ENCODE peak calls at places on chromosomes 5 and 9, in seven cellular contexts. One of them, this sample, is unnamed.

GRCh38 chr5:154421868-154422267 is 23.9 kb upstream of the SAP30L start:
- DNase-seq in GM12878: no peak
- DNase-seq in H1: no peak
- DNase-seq in K562: peak
- DNase-seq in SK-N-SH: peak
- DNase-seq in HepG2: peak
- DNase-seq in GM12891: no peak
- DNase-seq in this sample: no peak

GRCh38 chr5:113678924-113679575 is 165.6 kb downstream of the YTHDC2 start:
- DNase-seq in GM12878: peak
- DNase-seq in H1: peak
- DNase-seq in K562: peak
- DNase-seq in SK-N-SH: peak
- DNase-seq in HepG2: peak
- DNase-seq in GM12891: peak
- DNase-seq in this sample: no peak

GRCh38 chr5:98031926-98032325 is 741.5 kb upstream of the RGMB start:
- DNase-seq in GM12878: no peak
- DNase-seq in H1: no peak
- DNase-seq in K562: no peak
- DNase-seq in SK-N-SH: no peak
- DNase-seq in HepG2: no peak
- DNase-seq in GM12891: no peak
- DNase-seq in this sample: no peak

GRCh38 chr5:159971038-159971437 is 37.9 kb upstream of the TTC1 start:
- DNase-seq in GM12878: no peak
- DNase-seq in H1: no peak
- DNase-seq in K562: no peak
- DNase-seq in SK-N-SH: no peak
- DNase-seq in HepG2: no peak
- DNase-seq in GM12891: no peak
- DNase-seq in this sample: no peak

GRCh38 chr5:127399068-127399467 is 108.5 kb downstream of the MEGF10 start:
- DNase-seq in GM12878: no peak
- DNase-seq in H1: no peak
- DNase-seq in K562: no peak
- DNase-seq in SK-N-SH: no peak
- DNase-seq in HepG2: no peak
- DNase-seq in GM12891: no peak
- DNase-seq in this sample: no peak

GRCh38 chr5:170192829-170193228 is 40.0 kb upstream of the C5orf58 start:
- DNase-seq in GM12878: no peak
- DNase-seq in H1: no peak
- DNase-seq in K562: no peak
- DNase-seq in SK-N-SH: no peak
- DNase-seq in HepG2: no peak
- DNase-seq in GM12891: no peak
- DNase-seq in this sample: no peak

GRCh38 chr5:10801931-10802674 is 41.1 kb upstream of the DAP start:
- DNase-seq in GM12878: no peak
- DNase-seq in H1: no peak
- DNase-seq in K562: no peak
- DNase-seq in SK-N-SH: no peak
- DNase-seq in HepG2: no peak
- DNase-seq in GM12891: no peak
- DNase-seq in this sample: no peak

GRCh38 chr5:147628054-147628895 is 118.4 kb upstream of the DPYSL3 start:
- DNase-seq in GM12878: peak
- DNase-seq in H1: peak
- DNase-seq in K562: peak
- DNase-seq in SK-N-SH: peak
- DNase-seq in HepG2: peak
- DNase-seq in GM12891: peak
- DNase-seq in this sample: peak

GRCh38 chr5:171484460-171484899 is 65.0 kb downstream of the FGF18 start:
- DNase-seq in GM12878: no peak
- DNase-seq in H1: peak
- DNase-seq in K562: peak
- DNase-seq in SK-N-SH: peak
- DNase-seq in HepG2: no peak
- DNase-seq in GM12891: peak
- DNase-seq in this sample: peak

GRCh38 chr5:8633706-8634105 is 764.8 kb downstream of the MTRR start:
- DNase-seq in GM12878: no peak
- DNase-seq in H1: no peak
- DNase-seq in K562: no peak
- DNase-seq in SK-N-SH: no peak
- DNase-seq in HepG2: no peak
- DNase-seq in GM12891: no peak
- DNase-seq in this sample: no peak

GRCh38 chr5:999724-1000123 is 8.9 kb upstream of the NKD2 start:
- DNase-seq in GM12878: no peak
- DNase-seq in H1: no peak
- DNase-seq in K562: no peak
- DNase-seq in SK-N-SH: no peak
- DNase-seq in HepG2: no peak
- DNase-seq in GM12891: no peak
- DNase-seq in this sample: no peak

GRCh38 chr9:102461441-102461840 is 533.7 kb upstream of the CYLC2 start:
- DNase-seq in GM12878: no peak
- DNase-seq in H1: no peak
- DNase-seq in K562: no peak
- DNase-seq in SK-N-SH: no peak
- DNase-seq in HepG2: no peak
- DNase-seq in GM12891: no peak
- DNase-seq in this sample: no peak

GRCh38 chr9:27564685-27565084 is 8.6 kb downstream of the C9orf72 start:
- DNase-seq in GM12878: no peak
- DNase-seq in H1: no peak
- DNase-seq in K562: no peak
- DNase-seq in SK-N-SH: no peak
- DNase-seq in HepG2: no peak
- DNase-seq in GM12891: no peak
- DNase-seq in this sample: no peak

GRCh38 chr5:171357843-171358242 is 29.8 kb upstream of the NPM1 start:
- DNase-seq in GM12878: no peak
- DNase-seq in H1: no peak
- DNase-seq in K562: no peak
- DNase-seq in SK-N-SH: peak
- DNase-seq in HepG2: no peak
- DNase-seq in GM12891: no peak
- DNase-seq in this sample: no peak

GRCh38 chr9:138083873-138084272 is 206.3 kb downstream of the CACNA1B start:
- DNase-seq in GM12878: no peak
- DNase-seq in H1: no peak
- DNase-seq in K562: no peak
- DNase-seq in SK-N-SH: peak
- DNase-seq in HepG2: no peak
- DNase-seq in GM12891: no peak
- DNase-seq in this sample: no peak

GRCh38 chr9:126965541-126966428 is 51.2 kb downstream of the RALGPS1 start:
- DNase-seq in GM12878: no peak
- DNase-seq in H1: peak
- DNase-seq in K562: peak
- DNase-seq in SK-N-SH: peak
- DNase-seq in HepG2: peak
- DNase-seq in GM12891: peak
- DNase-seq in this sample: peak

GRCh38 chr5:159262859-159263568 is at the start of gene UBLCP1:
- DNase-seq in GM12878: peak
- DNase-seq in H1: peak
- DNase-seq in K562: peak
- DNase-seq in SK-N-SH: peak
- DNase-seq in HepG2: peak
- DNase-seq in GM12891: peak
- DNase-seq in this sample: peak

GRCh38 chr5:140631063-140631462 is 1.9 kb downstream of the CD14 start:
- DNase-seq in GM12878: no peak
- DNase-seq in H1: no peak
- DNase-seq in K562: no peak
- DNase-seq in SK-N-SH: no peak
- DNase-seq in HepG2: no peak
- DNase-seq in GM12891: no peak
- DNase-seq in this sample: no peak

DNA sequence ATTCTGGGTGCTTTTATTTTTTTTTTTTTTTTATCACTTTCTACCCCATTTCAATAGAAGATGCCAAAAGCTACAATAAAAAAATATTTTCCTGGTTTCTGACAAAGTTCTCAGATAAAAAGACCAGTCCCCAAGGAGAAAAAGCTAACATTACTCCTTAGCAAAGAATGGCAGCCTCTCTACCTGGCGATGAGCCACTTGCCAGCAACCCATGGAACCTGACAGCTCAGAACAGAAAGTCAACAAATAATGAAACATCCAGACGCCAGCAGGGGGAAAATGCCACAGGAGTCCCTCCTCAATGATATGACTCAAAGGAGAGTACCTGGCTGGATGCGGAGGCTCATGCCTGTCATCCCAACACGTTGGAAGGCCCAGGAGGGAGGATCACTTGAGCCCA is 123.2 kb downstream of the MYO10 start:
- DNase-seq in GM12878: no peak
- DNase-seq in H1: no peak
- DNase-seq in K562: no peak
- DNase-seq in SK-N-SH: no peak
- DNase-seq in HepG2: peak
- DNase-seq in GM12891: no peak
- DNase-seq in this sample: no peak
- TF ChIP-seq TAF1 in GM12878: no peak
- TF ChIP-seq TAF1 in H1: no peak
- TF ChIP-seq TAF1 in K562: no peak
- TF ChIP-seq TAF1 in SK-N-SH: no peak
- TF ChIP-seq TAF1 in HepG2: no peak
- TF ChIP-seq TAF1 in GM12891: no peak
- TF ChIP-seq TAF1 in this sample: no peak

DNA sequence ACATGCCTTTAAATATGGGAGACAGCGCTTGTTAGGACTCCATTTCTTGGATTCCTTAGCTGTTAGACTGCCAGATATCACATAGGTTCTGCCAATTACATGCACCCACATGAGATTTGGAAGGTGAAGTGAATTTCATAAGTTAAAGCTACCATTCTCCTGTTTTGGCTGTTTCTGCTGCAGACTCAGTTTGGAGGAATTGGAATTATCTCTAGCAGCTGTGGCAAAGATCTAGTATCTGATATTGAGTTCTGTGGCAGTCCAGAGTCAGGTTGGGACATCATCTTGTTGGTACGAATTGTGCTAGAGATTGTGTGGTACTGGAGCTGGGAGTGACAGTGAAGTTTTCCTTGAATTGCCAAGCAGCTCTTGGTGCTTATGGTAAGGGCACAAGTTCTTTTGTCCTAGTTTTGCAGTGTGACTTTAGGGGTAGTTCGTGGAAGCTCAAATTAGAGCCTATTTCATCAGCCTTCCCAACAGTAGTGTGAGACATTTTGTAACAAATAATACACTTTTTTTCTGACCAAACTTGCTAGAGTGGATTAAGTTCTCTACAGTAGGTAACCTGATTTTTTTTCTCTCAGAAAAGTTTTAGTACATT is 9.1 kb upstream of the PJA2 start:
- DNase-seq in GM12878: no peak
- DNase-seq in H1: no peak
- DNase-seq in K562: no peak
- DNase-seq in SK-N-SH: no peak
- DNase-seq in HepG2: no peak
- DNase-seq in GM12891: no peak
- DNase-seq in this sample: no peak
- TF ChIP-seq POLR2AphosphoS5 in GM12878: no peak
- TF ChIP-seq POLR2AphosphoS5 in H1: no peak
- TF ChIP-seq POLR2AphosphoS5 in K562: no peak
- TF ChIP-seq POLR2AphosphoS5 in SK-N-SH: no peak
- TF ChIP-seq POLR2AphosphoS5 in HepG2: no peak
- TF ChIP-seq POLR2AphosphoS5 in GM12891: no peak
- TF ChIP-seq POLR2AphosphoS5 in this sample: no peak

GRCh38 chr5:151191661-151192060 is 32.2 kb downstream of the CCDC69 start:
- DNase-seq in GM12878: no peak
- DNase-seq in H1: no peak
- DNase-seq in K562: no peak
- DNase-seq in SK-N-SH: no peak
- DNase-seq in HepG2: no peak
- DNase-seq in GM12891: no peak
- DNase-seq in this sample: no peak

GRCh38 chr5:151192626-151193025 is 31.3 kb downstream of the CCDC69 start:
- DNase-seq in GM12878: no peak
- DNase-seq in H1: no peak
- DNase-seq in K562: no peak
- DNase-seq in SK-N-SH: no peak
- DNase-seq in HepG2: no peak
- DNase-seq in GM12891: no peak
- DNase-seq in this sample: no peak

GRCh38 chr5:151198861-151199260 is 25.0 kb downstream of the CCDC69 start:
- DNase-seq in GM12878: no peak
- DNase-seq in H1: no peak
- DNase-seq in K562: no peak
- DNase-seq in SK-N-SH: no peak
- DNase-seq in HepG2: no peak
- DNase-seq in GM12891: no peak
- DNase-seq in this sample: no peak

GRCh38 chr5:151196556-151197290 is 27.2 kb downstream of the CCDC69 start:
- DNase-seq in GM12878: peak
- DNase-seq in H1: no peak
- DNase-seq in K562: no peak
- DNase-seq in SK-N-SH: no peak
- DNase-seq in HepG2: no peak
- DNase-seq in GM12891: peak
- DNase-seq in this sample: no peak

GRCh38 chr5:151195622-151196021 is 28.3 kb downstream of the CCDC69 start:
- DNase-seq in GM12878: no peak
- DNase-seq in H1: no peak
- DNase-seq in K562: no peak
- DNase-seq in SK-N-SH: no peak
- DNase-seq in HepG2: no peak
- DNase-seq in GM12891: no peak
- DNase-seq in this sample: no peak
- TF ChIP-seq TAF1 in GM12878: no peak
- TF ChIP-seq TAF1 in H1: no peak
- TF ChIP-seq TAF1 in K562: no peak
- TF ChIP-seq TAF1 in SK-N-SH: no peak
- TF ChIP-seq TAF1 in HepG2: no peak
- TF ChIP-seq TAF1 in GM12891: no peak
- TF ChIP-seq TAF1 in this sample: no peak

DNA sequence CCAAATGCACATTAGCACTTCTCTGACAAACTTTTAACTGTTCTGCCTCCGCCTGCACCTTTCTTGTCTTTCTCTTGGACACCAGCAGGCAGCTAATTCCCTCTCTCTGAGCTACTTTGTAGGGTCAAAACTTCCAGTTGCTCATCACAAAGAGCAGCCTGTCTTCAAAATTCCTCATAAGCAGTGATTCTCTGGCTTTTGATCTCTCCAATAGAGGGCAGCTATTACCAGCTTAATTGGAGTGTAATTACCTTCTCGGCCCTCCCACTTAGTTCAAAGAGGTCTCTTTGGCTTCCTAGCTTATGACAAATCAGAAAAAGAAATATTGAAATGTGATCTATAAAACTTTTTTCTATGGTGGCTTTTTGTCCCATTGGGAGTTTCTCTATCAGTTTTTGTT is 43.6 kb upstream of the RAD23B start:
- DNase-seq in GM12878: no peak
- DNase-seq in H1: no peak
- DNase-seq in K562: peak
- DNase-seq in SK-N-SH: no peak
- DNase-seq in HepG2: peak
- DNase-seq in GM12891: no peak
- DNase-seq in this sample: no peak
- TF ChIP-seq POLR2AphosphoS5 in GM12878: no peak
- TF ChIP-seq POLR2AphosphoS5 in H1: no peak
- TF ChIP-seq POLR2AphosphoS5 in K562: no peak
- TF ChIP-seq POLR2AphosphoS5 in SK-N-SH: no peak
- TF ChIP-seq POLR2AphosphoS5 in HepG2: no peak
- TF ChIP-seq POLR2AphosphoS5 in GM12891: no peak
- TF ChIP-seq POLR2AphosphoS5 in this sample: no peak

GRCh38 chr5:138033275-138033808 is 463 bp upstream of the FAM13B start:
- DNase-seq in GM12878: no peak
- DNase-seq in H1: no peak
- DNase-seq in K562: no peak
- DNase-seq in SK-N-SH: no peak
- DNase-seq in HepG2: no peak
- DNase-seq in GM12891: no peak
- DNase-seq in this sample: no peak
- TF ChIP-seq TAF1 in GM12878: no peak
- TF ChIP-seq TAF1 in H1: no peak
- TF ChIP-seq TAF1 in K562: no peak
- TF ChIP-seq TAF1 in SK-N-SH: no peak
- TF ChIP-seq TAF1 in HepG2: no peak
- TF ChIP-seq TAF1 in GM12891: no peak
- TF ChIP-seq TAF1 in this sample: no peak